ENCODE peak calls at places on chromosomes 2 and 18, in eight cellular contexts. I is pancreas; U is endothelial cell; A is GM12865; J is HepG2; V is ELR; S is psoas muscle; R is naive thymus-derived CD8-positive, alpha-beta T cell. B is an unnamed sample.

GRCh38 chr2:195363496-195363895 is 293.5 kb upstream of the SLC39A10 start:
- DNase-seq in R (no peak), U (no peak), A (no peak), I (no peak), V (peak), S (no peak), J (no peak), B (no peak)

GRCh38 chr2:105814291-105814940 is 69.7 kb downstream of the NCK2 start:
- DNase-seq in R (no peak), V (no peak), I (no peak), A (no peak), J (no peak), U (no peak), S (no peak), B (no peak)

GRCh38 chr2:239024226-239024625 is 176.3 kb downstream of the TWIST2 start:
- DNase-seq in A (no peak), V (no peak), J (no peak), S (no peak), U (no peak), R (no peak), I (no peak), B (no peak)

GRCh38 chr2:214934006-214934405 is 124.5 kb upstream of the BARD1 start:
- DNase-seq in U (no peak), R (no peak), I (no peak), V (no peak), J (no peak), S (no peak), A (no peak), B (no peak)

GRCh38 chr2:66888791-66889631 is 454.1 kb downstream of the MEIS1 start:
- DNase-seq in V (peak), I (no peak), U (no peak), S (peak), A (no peak), R (no peak), J (no peak), B (no peak)

GRCh38 chr2:241092677-241093076 is 9.4 kb downstream of the MTERF4 start:
- DNase-seq in J (no peak), I (no peak), V (no peak), U (no peak), R (no peak), S (no peak), A (no peak), B (no peak)

GRCh38 chr2:236949089-236949935 is 136.4 kb upstream of the COPS8 start:
- DNase-seq in U (no peak), V (no peak), I (no peak), R (no peak), J (no peak), S (no peak), A (no peak), B (no peak)

GRCh38 chr2:158747346-158747745 is 47.8 kb upstream of the DAPL1 start:
- DNase-seq in J (no peak), A (no peak), R (no peak), V (no peak), I (no peak), S (no peak), U (no peak), B (no peak)

GRCh38 chr2:237596856-237597679 is 6.5 kb upstream of the RAB17 start:
- DNase-seq in U (no peak), S (no peak), J (no peak), I (peak), A (no peak), V (no peak), R (no peak), B (no peak)

GRCh38 chr18:40366521-40366920 is 1588.5 kb upstream of the PIK3C3 start:
- DNase-seq in J (no peak), A (no peak), I (no peak), U (no peak), R (no peak), S (no peak), V (no peak), B (no peak)